ENCODE peak calls at places on chromosome 3, in six cellular contexts. Q, E, Y, P, Z and O are unnamed samples.

GRCh38 chr3:105553851-105554250 is 187.1 kb downstream of the ALCAM start:
- DNase-seq in Z (no peak), P (no peak), Y (no peak), Q (no peak), E (no peak), O (no peak)

GRCh38 chr3:134325722-134326121 is 48.5 kb downstream of the AMOTL2 start:
- DNase-seq in Y (no peak), P (no peak), E (no peak), Q (no peak), Z (no peak), O (no peak)

GRCh38 chr3:127170794-127171193 is 22.1 kb upstream of the PRR23E start:
- DNase-seq in E (peak), Z (peak), Q (no peak), Y (no peak), P (no peak), O (peak)

GRCh38 chr3:38022887-38023709 is 6.3 kb downstream of the PLCD1 start:
- DNase-seq in Q (no peak), Z (no peak), P (no peak), Y (no peak), E (no peak), O (no peak)

GRCh38 chr3:53259427-53260259 is 3.8 kb upstream of the TKT start:
- DNase-seq in E (no peak), Y (no peak), P (no peak), Z (no peak), Q (peak), O (no peak)

GRCh38 chr3:181711325-181712135 is at the start of gene SOX2:
- DNase-seq in P (peak), Y (no peak), Z (peak), E (peak), Q (peak), O (peak)

GRCh38 chr3:13024274-13024863 is 48.9 kb downstream of the IQSEC1 start:
- DNase-seq in E (no peak), Q (no peak), Y (no peak), Z (no peak), P (no peak), O (no peak)

GRCh38 chr3:79148786-79149185 is 619.0 kb downstream of the ROBO1 start:
- DNase-seq in Q (no peak), E (no peak), Y (no peak), Z (no peak), P (no peak), O (no peak)

GRCh38 chr3:147361671-147362420 is 44.5 kb downstream of the ZIC4 start:
- DNase-seq in Y (no peak), E (peak), P (peak), Z (no peak), Q (peak), O (peak)

GRCh38 chr3:41362638-41363559 is 163.6 kb downstream of the CTNNB1 start:
- DNase-seq in Y (no peak), P (no peak), E (no peak), Q (peak), Z (no peak), O (no peak)

GRCh38 chr3:48268381-48268935 is 27.6 kb downstream of the ZNF589 start:
- DNase-seq in P (no peak), Z (peak), E (peak), Q (no peak), Y (no peak), O (no peak)

GRCh38 chr3:133547432-133548041 is 25.9 kb upstream of the CDV3 start:
- DNase-seq in Y (no peak), E (no peak), Z (no peak), Q (peak), P (no peak), O (no peak)

GRCh38 chr3:126613481-126614187 is 41.3 kb downstream of the TXNRD3 start:
- DNase-seq in Z (no peak), Y (no peak), P (no peak), E (no peak), Q (no peak), O (no peak)

GRCh38 chr3:79039192-79039591 is 728.6 kb downstream of the ROBO1 start:
- DNase-seq in Y (no peak), E (no peak), Q (no peak), Z (no peak), P (no peak), O (no peak)

GRCh38 chr3:137724240-137724639 is 39.9 kb upstream of the SOX14 start:
- DNase-seq in P (no peak), Q (no peak), E (no peak), Y (no peak), Z (no peak), O (no peak)

GRCh38 chr3:18027161-18027939 is 284.9 kb upstream of the TBC1D5 start:
- DNase-seq in P (peak), Z (no peak), E (no peak), Y (no peak), Q (no peak), O (no peak)

GRCh38 chr3:143978263-143978631 is 6.6 kb downstream of the DIPK2A start:
- DNase-seq in P (no peak), E (no peak), Z (no peak), Q (no peak), Y (no peak), O (no peak)

GRCh38 chr3:45545476-45545875 is 49.1 kb upstream of the LIMD1 start:
- DNase-seq in P (peak), Z (no peak), Q (no peak), E (peak), Y (no peak), O (no peak)

GRCh38 chr3:49013738-49014660 is 4.4 kb downstream of the DALRD3 start:
- DNase-seq in Y (no peak), Z (no peak), E (peak), P (peak), Q (peak), O (no peak)

GRCh38 chr3:168327836-168328235 is 232.1 kb upstream of the GOLIM4 start:
- DNase-seq in Y (no peak), Z (no peak), Q (no peak), E (no peak), P (no peak), O (no peak)

GRCh38 chr3:96750094-96750767 is 64.2 kb upstream of the EPHA6 start:
- DNase-seq in P (no peak), Q (no peak), Z (no peak), Y (no peak), E (no peak), O (no peak)

GRCh38 chr3:31488475-31489017 is 44.2 kb upstream of the STT3B start:
- DNase-seq in Q (no peak), P (no peak), Y (no peak), E (no peak), Z (no peak), O (no peak)

GRCh38 chr3:55750525-55750924 is 263.4 kb upstream of the WNT5A start:
- DNase-seq in Z (no peak), E (no peak), P (no peak), Q (no peak), Y (no peak), O (no peak)

GRCh38 chr3:127822836-127823589 is 698 bp upstream of the MGLL start:
- DNase-seq in P (no peak), Y (no peak), E (peak), Q (peak), Z (peak), O (no peak)

GRCh38 chr3:50436063-50436674 is 67.3 kb downstream of the CACNA2D2 start:
- DNase-seq in Y (no peak), Q (peak), P (peak), E (peak), Z (peak), O (no peak)

GRCh38 chr3:141660598-141660947 is 77.5 kb upstream of the RNF7 start:
- DNase-seq in Y (no peak), E (no peak), Q (no peak), Z (no peak), P (no peak), O (no peak)

GRCh38 chr3:197603317-197603933 is 47.7 kb upstream of the BDH1 start:
- DNase-seq in P (no peak), Z (no peak), E (no peak), Q (no peak), Y (no peak), O (no peak)

GRCh38 chr3:59818033-59818936 is 768.5 kb upstream of the CFAP20DC start:
- DNase-seq in E (peak), Y (no peak), Q (no peak), Z (no peak), P (peak), O (no peak)

GRCh38 chr3:52614689-52615088 is 71.0 kb downstream of the PBRM1 start:
- DNase-seq in E (no peak), P (no peak), Q (no peak), Y (no peak), Z (no peak), O (no peak)

GRCh38 chr3:22245122-22245521 is 494.1 kb upstream of the ZNF385D start:
- DNase-seq in P (no peak), Z (no peak), E (no peak), Y (no peak), Q (no peak), O (no peak)

GRCh38 chr3:141104151-141104741 is 53.1 kb downstream of the SPSB4 start:
- DNase-seq in Q (no peak), E (no peak), Z (no peak), P (no peak), Y (no peak), O (no peak)

GRCh38 chr3:146416366-146416765 is 53.0 kb downstream of the PLSCR2 start:
- DNase-seq in E (no peak), Y (no peak), Z (no peak), P (no peak), Q (no peak), O (no peak)

GRCh38 chr3:46632792-46633191 is 20.5 kb downstream of the FAM240A start:
- DNase-seq in P (no peak), Y (no peak), Q (no peak), Z (no peak), E (no peak), O (no peak)

GRCh38 chr3:157354254-157354653 is 82.4 kb upstream of the PTX3 start:
- DNase-seq in Q (no peak), Z (no peak), P (peak), Y (no peak), E (no peak), O (no peak)

GRCh38 chr3:59502806-59503205 is 453.0 kb upstream of the CFAP20DC start:
- DNase-seq in E (no peak), Z (no peak), P (no peak), Q (no peak), Y (no peak), O (no peak)

GRCh38 chr3:116417151-116417550 is 28.1 kb downstream of the LSAMP start:
- DNase-seq in P (peak), Q (no peak), E (no peak), Z (peak), Y (no peak), O (no peak)